ENCODE peak calls at places on chromosomes 12 and 14, in eight cellular contexts. X, L, Y, Z, C, B, A and M are unnamed samples.

GRCh38 chr14:82861321-82861720 is 1327.7 kb upstream of the SEL1L start:
- DNase-seq in L (no peak), B (no peak), X (no peak), Y (no peak), C (no peak), A (no peak), Z (no peak), M (no peak)

GRCh38 chr12:106918746-106919145 is 37.0 kb upstream of the TMEM263 start:
- DNase-seq in C (peak), L (no peak), B (no peak), Z (peak), X (no peak), A (peak), Y (peak), M (peak)

GRCh38 chr12:49549735-49550710 is 11.2 kb downstream of the KCNH3 start:
- DNase-seq in A (no peak), Z (no peak), C (no peak), B (no peak), L (no peak), Y (no peak), X (no peak), M (no peak)

GRCh38 chr14:93954516-93954830 is 21.9 kb downstream of the ASB2 start:
- DNase-seq in C (no peak), Y (no peak), B (no peak), A (no peak), X (no peak), L (no peak), Z (no peak), M (no peak)

GRCh38 chr14:85533821-85534271 is 3.9 kb downstream of the FLRT2 start:
- DNase-seq in X (no peak), Z (peak), L (no peak), A (no peak), C (no peak), Y (peak), B (peak), M (no peak)

GRCh38 chr12:89453579-89453978 is 71.0 kb downstream of the GALNT4 start:
- DNase-seq in C (no peak), X (peak), A (no peak), B (no peak), L (no peak), Z (peak), Y (peak), M (no peak)

GRCh38 chr12:119069029-119069731 is 87.8 kb downstream of the SRRM4 start:
- DNase-seq in B (no peak), Z (no peak), X (no peak), L (no peak), Y (no peak), A (no peak), C (no peak), M (no peak)

GRCh38 chr12:95972832-95973465 is 23.2 kb downstream of the HAL start:
- DNase-seq in B (no peak), Y (no peak), C (no peak), A (peak), Z (no peak), X (no peak), L (no peak), M (no peak)

GRCh38 chr12:97168804-97169203 is 261.7 kb downstream of the NEDD1 start:
- DNase-seq in C (no peak), B (no peak), Z (no peak), A (no peak), Y (no peak), L (no peak), X (no peak), M (no peak)

GRCh38 chr12:108826115-108826806 is 31.1 kb downstream of the SSH1 start:
- DNase-seq in Z (peak), L (peak), B (peak), Y (peak), X (peak), A (peak), C (no peak), M (no peak)

GRCh38 chr12:108899145-108899544 is 19.3 kb downstream of the DAO start:
- DNase-seq in X (no peak), L (no peak), Z (no peak), Y (no peak), B (no peak), A (no peak), C (no peak), M (no peak)

GRCh38 chr14:45133683-45134050 is 614 bp downstream of the FKBP3 start:
- DNase-seq in X (no peak), L (no peak), B (no peak), A (no peak), C (no peak), Y (no peak), Z (no peak), M (no peak)

GRCh38 chr12:105588126-105588525 is 257.6 kb downstream of the C12orf75 start:
- DNase-seq in C (no peak), B (peak), Z (no peak), A (no peak), X (no peak), L (no peak), Y (no peak), M (no peak)

GRCh38 chr12:65911321-65911720 is 87.0 kb downstream of the HMGA2 start:
- DNase-seq in Y (peak), B (no peak), L (peak), A (no peak), Z (peak), C (no peak), X (peak), M (peak)

GRCh38 chr12:57604454-57605307 is at the start of gene DTX3:
- DNase-seq in A (peak), L (peak), Y (no peak), X (peak), Z (peak), B (no peak), C (no peak), M (no peak)

GRCh38 chr14:32075636-32076277 is 1.3 kb upstream of the ARHGAP5 start:
- DNase-seq in C (no peak), Z (no peak), B (peak), L (peak), A (no peak), X (peak), Y (peak), M (peak)

GRCh38 chr14:105974902-105975301 is 448.5 kb downstream of the TMEM121 start:
- DNase-seq in Y (no peak), B (no peak), Z (no peak), L (no peak), X (no peak), A (no peak), C (peak), M (no peak)

GRCh38 chr12:104457746-104458644 is 1.2 kb downstream of the CHST11 start:
- DNase-seq in L (peak), Z (peak), A (peak), X (peak), C (no peak), Y (no peak), B (peak), M (peak)

GRCh38 chr12:12007713-12008231 is 63.0 kb upstream of the BCL2L14 start:
- DNase-seq in A (no peak), B (no peak), L (no peak), X (no peak), Y (no peak), Z (no peak), C (no peak), M (no peak)

GRCh38 chr12:22529281-22530060 is 14.9 kb downstream of the C2CD5 start:
- DNase-seq in Z (peak), Y (peak), B (no peak), X (peak), L (no peak), C (no peak), A (peak), M (peak)

GRCh38 chr12:11901687-11902524 is 168.8 kb upstream of the BCL2L14 start:
- DNase-seq in C (no peak), Y (no peak), Z (no peak), X (no peak), B (no peak), L (no peak), A (peak), M (no peak)

GRCh38 chr14:88682495-88683114 is 110.1 kb downstream of the EML5 start:
- DNase-seq in A (no peak), C (no peak), Z (no peak), Y (no peak), L (no peak), B (no peak), X (no peak), M (no peak)

GRCh38 chr12:117151195-117152031 is 38.9 kb downstream of the FBXO21 start:
- DNase-seq in C (peak), Y (peak), X (peak), A (no peak), Z (peak), L (peak), B (peak), M (peak)

GRCh38 chr12:57031228-57031670 is 14.9 kb upstream of the TAC3 start:
- DNase-seq in C (peak), Y (no peak), X (no peak), L (peak), Z (no peak), A (peak), B (no peak), M (no peak)

GRCh38 chr12:2112401-2112800 is 59.6 kb downstream of the CACNA1C start:
- DNase-seq in X (no peak), Y (no peak), L (peak), A (no peak), Z (no peak), B (no peak), C (no peak), M (no peak)

GRCh38 chr12:9134981-9135628 is 19.4 kb upstream of the A2M start:
- DNase-seq in B (peak), A (peak), Y (peak), L (no peak), Z (peak), C (peak), X (no peak), M (peak)

GRCh38 chr12:29242921-29243431 is 93.9 kb downstream of the FAR2 start:
- DNase-seq in A (no peak), C (no peak), X (peak), L (no peak), Z (peak), Y (no peak), B (no peak), M (no peak)

GRCh38 chr12:39581592-39581991 is 38.0 kb downstream of the ABCD2 start:
- DNase-seq in X (peak), Z (peak), Y (no peak), B (no peak), C (peak), A (no peak), L (no peak), M (peak)

GRCh38 chr12:6955462-6956331 is 4.5 kb downstream of the PTPN6 start:
- DNase-seq in L (no peak), A (no peak), X (no peak), B (no peak), C (no peak), Y (no peak), Z (no peak), M (no peak)

GRCh38 chr12:130514149-130514551 is 176.5 kb downstream of the PIWIL1 start:
- DNase-seq in A (no peak), Y (no peak), L (no peak), B (no peak), C (no peak), X (no peak), Z (no peak), M (no peak)

GRCh38 chr14:67186369-67186768 is 2.9 kb upstream of the GARIN2 start:
- DNase-seq in C (no peak), Z (no peak), X (no peak), Y (no peak), L (no peak), A (peak), B (no peak), M (no peak)

GRCh38 chr14:105858676-105859025 is 332.3 kb downstream of the TMEM121 start:
- DNase-seq in B (no peak), A (peak), C (no peak), Y (no peak), X (no peak), Z (no peak), L (no peak), M (no peak)

GRCh38 chr14:92473261-92473946 is 40.2 kb upstream of the RIN3 start:
- DNase-seq in Z (no peak), X (peak), L (no peak), Y (peak), A (no peak), B (no peak), C (no peak), M (no peak)

GRCh38 chr12:106898001-106898966 is 57.4 kb upstream of the TMEM263 start:
- DNase-seq in L (peak), Z (no peak), A (no peak), B (no peak), X (no peak), Y (no peak), C (no peak), M (no peak)

DNA sequence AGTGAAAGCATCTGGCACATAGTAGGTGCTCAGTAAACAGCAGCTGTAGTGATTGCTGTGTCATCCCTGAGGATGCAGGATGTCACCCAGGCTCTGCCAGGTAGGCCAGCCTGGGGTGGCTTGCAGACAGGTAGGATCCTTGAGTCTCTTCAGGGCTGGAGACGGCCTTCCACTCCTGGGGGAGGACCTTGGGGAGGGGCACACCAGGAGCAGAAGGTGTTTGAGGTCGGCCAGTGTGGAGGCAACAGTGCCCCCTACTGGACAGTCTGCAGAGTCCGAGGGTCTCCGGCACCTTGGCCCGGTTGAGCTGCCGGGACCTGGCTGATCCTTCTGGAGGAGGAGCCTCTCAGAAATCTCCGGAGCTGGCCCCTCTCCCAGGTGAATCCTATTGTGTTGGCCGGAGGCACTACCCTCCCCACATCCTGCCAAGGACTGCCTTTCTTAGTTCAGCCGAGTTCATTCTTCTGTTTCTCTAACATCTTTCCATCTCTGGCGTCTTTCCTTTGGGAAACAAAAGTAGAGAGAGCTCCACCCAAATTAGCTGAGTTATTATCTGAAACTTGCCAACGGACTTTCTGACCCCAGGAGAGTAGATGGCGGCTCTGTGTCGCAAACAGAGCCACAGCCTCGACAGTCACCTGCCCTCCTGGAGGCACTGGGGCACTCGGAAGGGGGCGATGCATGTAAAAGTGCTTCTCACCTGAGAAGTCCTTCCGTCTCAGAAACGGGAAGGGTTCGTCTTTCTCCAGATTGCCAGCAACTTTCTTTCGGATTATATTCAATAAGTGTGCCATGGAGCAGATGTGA is 41.9 kb upstream of the CLMN start:
- DNase-seq in B (no peak), L (peak), Y (no peak), A (peak), Z (peak), X (no peak), C (peak), M (peak)
- H3K9ac ChIP-seq in B (no peak), L (peak), Y (no peak), A (no peak), Z (no peak), X (no peak), C (no peak), M (no peak)

GRCh38 chr12:109921982-109922381 is 21.9 kb downstream of the TCHP start:
- DNase-seq in X (no peak), Y (no peak), A (no peak), C (no peak), Z (no peak), B (no peak), L (no peak), M (no peak)

GRCh38 chr12:109923481-109924245 is 23.6 kb downstream of the TCHP start:
- DNase-seq in Y (no peak), L (no peak), Z (no peak), A (no peak), C (no peak), B (no peak), X (no peak), M (no peak)

GRCh38 chr12:109925185-109925835 is 25.2 kb downstream of the TCHP start:
- DNase-seq in A (no peak), Y (no peak), B (no peak), X (no peak), C (no peak), L (no peak), Z (no peak), M (no peak)

GRCh38 chr12:109920266-109920780 is 20.2 kb downstream of the TCHP start:
- DNase-seq in L (no peak), Y (no peak), B (no peak), X (no peak), Z (no peak), A (no peak), C (no peak), M (no peak)

GRCh38 chr12:109923038-109923437 is 23.0 kb downstream of the TCHP start:
- DNase-seq in A (no peak), Z (no peak), Y (no peak), C (no peak), X (no peak), B (no peak), L (no peak), M (no peak)
- TF ChIP-seq CTCF in A (no peak), Z (no peak), Y (no peak), C (no peak), X (no peak), B (no peak), L (no peak), M (no peak)

GRCh38 chr14:81296263-81296923 is 75.6 kb upstream of the GTF2A1 start:
- DNase-seq in Y (no peak), C (no peak), L (no peak), X (no peak), A (no peak), B (no peak), Z (no peak), M (no peak)

GRCh38 chr14:81301813-81302212 is 81.1 kb upstream of the GTF2A1 start:
- DNase-seq in Z (no peak), L (no peak), A (no peak), Y (no peak), X (no peak), B (no peak), C (no peak), M (no peak)

GRCh38 chr14:81301371-81301770 is 80.6 kb upstream of the GTF2A1 start:
- DNase-seq in C (no peak), L (no peak), A (no peak), Y (no peak), Z (no peak), B (no peak), X (no peak), M (no peak)

GRCh38 chr14:81298122-81298521 is 77.4 kb upstream of the GTF2A1 start:
- DNase-seq in A (no peak), B (no peak), X (no peak), Z (no peak), L (no peak), C (no peak), Y (no peak), M (no peak)

GRCh38 chr14:81298911-81299310 is 78.2 kb upstream of the GTF2A1 start:
- DNase-seq in Z (no peak), C (no peak), Y (no peak), B (no peak), L (no peak), A (no peak), X (no peak), M (no peak)
- H3K27ac ChIP-seq in Z (no peak), C (no peak), Y (no peak), B (no peak), L (no peak), A (no peak), X (no peak), M (no peak)

GRCh38 chr14:103141117-103141796 is 18.0 kb downstream of the TNFAIP2 start:
- DNase-seq in L (peak), Y (peak), X (peak), B (peak), C (peak), A (peak), Z (peak), M (peak)
- H3K9ac ChIP-seq in L (no peak), Y (no peak), X (no peak), B (no peak), C (no peak), A (no peak), Z (no peak), M (no peak)

DNA sequence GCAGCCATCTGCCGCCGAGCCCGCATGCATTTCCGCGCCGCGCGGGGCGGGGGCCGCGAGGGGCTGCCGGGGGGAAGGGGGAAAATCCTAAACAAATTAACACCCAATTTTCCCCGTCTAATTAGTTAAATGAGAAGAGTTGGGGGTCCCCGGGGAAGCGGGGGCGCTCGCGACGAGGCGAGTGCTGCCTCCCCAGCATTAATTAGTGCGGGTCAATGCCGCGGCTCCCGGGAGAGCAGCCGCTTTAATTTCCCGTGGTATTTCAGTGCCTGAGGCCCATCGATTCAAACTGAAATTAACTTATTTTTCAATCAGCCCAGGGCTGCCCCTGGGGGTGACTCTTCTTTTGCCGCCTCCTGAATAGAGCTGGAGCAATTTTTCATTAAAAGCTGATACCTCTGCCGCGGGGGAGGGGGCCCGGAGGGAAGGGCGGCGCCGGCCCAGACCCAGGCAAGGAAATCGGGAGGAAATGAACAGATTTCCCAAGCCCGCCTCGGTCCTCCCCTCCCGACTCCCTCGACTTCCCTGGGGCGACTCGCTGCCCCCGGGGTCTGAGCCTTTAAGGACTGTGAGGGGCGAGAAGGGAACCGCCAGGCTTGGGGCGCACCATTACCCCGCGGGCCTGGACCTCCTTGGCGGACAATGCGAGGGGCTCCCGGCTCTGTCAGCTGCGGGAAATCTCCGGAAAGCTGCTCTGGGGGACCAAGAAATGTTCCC is 18.9 kb downstream of the VSX2 start:
- DNase-seq in A (no peak), Y (no peak), Z (no peak), L (no peak), B (no peak), C (no peak), X (no peak), M (no peak)
- TF ChIP-seq CTCF in A (no peak), Y (no peak), Z (no peak), L (no peak), B (no peak), C (no peak), X (no peak), M (no peak)

GRCh38 chr14:90302529-90303303 is 29.0 kb downstream of the NRDE2 start:
- DNase-seq in Z (no peak), L (no peak), X (no peak), C (no peak), B (no peak), A (no peak), Y (no peak), M (no peak)

GRCh38 chr14:90303382-90303943 is 28.3 kb downstream of the NRDE2 start:
- DNase-seq in Y (no peak), C (no peak), Z (no peak), A (no peak), L (peak), X (no peak), B (no peak), M (no peak)

GRCh38 chr14:90305176-90305601 is 26.6 kb downstream of the NRDE2 start:
- DNase-seq in Z (no peak), C (no peak), A (no peak), L (no peak), Y (no peak), B (no peak), X (no peak), M (no peak)

DNA sequence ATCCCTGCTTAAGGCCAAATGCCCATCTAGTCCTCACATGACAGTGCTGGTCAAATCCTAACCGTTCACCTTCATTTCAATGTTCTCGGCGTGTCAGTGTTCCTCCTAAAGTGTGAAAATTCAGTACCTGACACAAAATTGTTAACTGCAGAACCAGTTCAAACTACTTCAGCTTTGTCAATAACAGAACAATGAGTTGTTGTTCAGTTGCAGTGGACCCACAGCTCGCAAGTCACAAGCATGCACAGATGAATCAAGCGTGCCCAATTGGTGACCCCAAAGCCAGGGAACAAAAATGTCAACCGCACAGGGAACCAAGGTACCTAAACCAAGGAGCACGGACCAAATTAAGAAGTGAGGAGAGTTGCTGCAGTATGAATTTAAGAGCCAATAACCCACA is 23.2 kb downstream of the NRDE2 start:
- DNase-seq in A (no peak), Y (no peak), C (no peak), X (no peak), Z (no peak), B (no peak), L (no peak), M (no peak)
- H3K27ac ChIP-seq in A (no peak), Y (no peak), C (no peak), X (no peak), Z (no peak), B (no peak), L (no peak), M (no peak)

GRCh38 chr14:21269252-21270046 is at the start of gene HNRNPC:
- DNase-seq in Y (peak), B (peak), Z (peak), X (peak), C (peak), A (peak), L (peak), M (peak)
- H3K9ac ChIP-seq in Y (peak), B (peak), Z (peak), X (peak), C (peak), A (peak), L (peak), M (peak)